ENCODE peak calls at places on chromosome 12, in six cellular contexts. F is ELF-1, R is iPS-NIHi11, V is GM06990, Z is NCI-H510A, Y is NCI-H2029 treated with DMSO at 0.1 percent for 48 hours. S is an unnamed sample.

GRCh38 chr12:117583677-117584076 is 222.3 kb upstream of the NOS1 start:
- DNase-seq in F (no peak), R (no peak), V (no peak), Z (no peak), Y (no peak), S (no peak)

GRCh38 chr12:62933871-62934798 is 815 bp downstream of the PPM1H start:
- DNase-seq in F (peak), R (peak), V (peak), Z (peak), Y (peak), S (peak)

GRCh38 chr12:88401153-88401552 is 179.1 kb downstream of the KITLG start:
- DNase-seq in F (no peak), R (no peak), V (no peak), Z (no peak), Y (no peak), S (no peak)

GRCh38 chr12:110270125-110270962 is 10.7 kb upstream of the ATP2A2 start:
- DNase-seq in F (peak), R (no peak), V (no peak), Z (peak), Y (peak), S (peak)

GRCh38 chr12:80627773-80628172 is 79.7 kb upstream of the MYF6 start:
- DNase-seq in F (no peak), R (no peak), V (no peak), Z (no peak), Y (no peak), S (no peak)

GRCh38 chr12:57868870-57869609 is 22.5 kb upstream of the CTDSP2 start:
- DNase-seq in F (peak), R (no peak), V (no peak), Z (no peak), Y (no peak), S (peak)

GRCh38 chr12:51886021-51886710 is 1.7 kb upstream of the ANKRD33 start:
- DNase-seq in F (no peak), R (no peak), V (no peak), Z (no peak), Y (no peak), S (no peak)

GRCh38 chr12:121466800-121467637 is 67.1 kb downstream of the RNF34 start:
- DNase-seq in F (peak), R (peak), V (peak), Z (peak), Y (no peak), S (peak)

GRCh38 chr12:1533602-1534304 is 60.6 kb downstream of the FBXL14 start:
- DNase-seq in F (no peak), R (no peak), V (peak), Z (no peak), Y (no peak), S (no peak)